ENCODE peak calls at places on chromosomes 6 and 20, in eight cellular contexts. One of them, this sample, is unnamed.

GRCh38 chr6:90611996-90612690 is 25.3 kb upstream of the MAP3K7 start:
- DNase-seq in cardiac muscle cell: no peak
- DNase-seq in esophagus squamous epithelium: no peak
- DNase-seq in tibial artery: no peak
- DNase-seq in OCI-LY7: no peak
- DNase-seq in IMR-90: no peak
- DNase-seq in endodermal cell: peak; percentile 72
- DNase-seq in cardiac fibroblast: no peak
- DNase-seq in this sample: no peak

GRCh38 chr20:49948809-49949507 is 12.8 kb downstream of the RNF114 start:
- DNase-seq in cardiac muscle cell: peak; percentile 67
- DNase-seq in esophagus squamous epithelium: no peak
- DNase-seq in tibial artery: no peak
- DNase-seq in OCI-LY7: no peak
- DNase-seq in IMR-90: peak; percentile 99
- DNase-seq in endodermal cell: no peak
- DNase-seq in cardiac fibroblast: peak; percentile 71
- DNase-seq in this sample: peak; percentile 67

GRCh38 chr6:114240800-114241199 is 102.0 kb downstream of the HS3ST5 start:
- DNase-seq in cardiac muscle cell: no peak
- DNase-seq in esophagus squamous epithelium: no peak
- DNase-seq in tibial artery: no peak
- DNase-seq in OCI-LY7: no peak
- DNase-seq in IMR-90: no peak
- DNase-seq in endodermal cell: no peak
- DNase-seq in cardiac fibroblast: no peak
- DNase-seq in this sample: no peak

GRCh38 chr6:16168858-16169257 is 40.0 kb downstream of the MYLIP start:
- DNase-seq in cardiac muscle cell: peak; percentile 66
- DNase-seq in esophagus squamous epithelium: no peak
- DNase-seq in tibial artery: no peak
- DNase-seq in OCI-LY7: peak; percentile 48
- DNase-seq in IMR-90: peak; percentile 37
- DNase-seq in endodermal cell: peak; percentile 73
- DNase-seq in cardiac fibroblast: peak; percentile 64
- DNase-seq in this sample: no peak

GRCh38 chr6:139407718-139408222 is 33.3 kb upstream of the CITED2 start:
- DNase-seq in cardiac muscle cell: peak; percentile 80
- DNase-seq in esophagus squamous epithelium: no peak
- DNase-seq in tibial artery: no peak
- DNase-seq in OCI-LY7: no peak
- DNase-seq in IMR-90: peak; percentile 98
- DNase-seq in endodermal cell: no peak
- DNase-seq in cardiac fibroblast: peak; percentile 88
- DNase-seq in this sample: peak; percentile 97

GRCh38 chr20:57748601-57749130 is 38.9 kb upstream of the PMEPA1 start:
- DNase-seq in cardiac muscle cell: peak; percentile 61
- DNase-seq in esophagus squamous epithelium: no peak
- DNase-seq in tibial artery: peak; percentile 98
- DNase-seq in OCI-LY7: no peak
- DNase-seq in IMR-90: peak; percentile 50
- DNase-seq in endodermal cell: no peak
- DNase-seq in cardiac fibroblast: peak; percentile 62
- DNase-seq in this sample: peak; percentile 44

GRCh38 chr6:150091466-150091865 is 22.5 kb upstream of the ULBP3 start:
- DNase-seq in cardiac muscle cell: no peak
- DNase-seq in esophagus squamous epithelium: no peak
- DNase-seq in tibial artery: no peak
- DNase-seq in OCI-LY7: no peak
- DNase-seq in IMR-90: no peak
- DNase-seq in endodermal cell: no peak
- DNase-seq in cardiac fibroblast: no peak
- DNase-seq in this sample: no peak

GRCh38 chr6:143159001-143159400 is 98.3 kb downstream of the AIG1 start:
- DNase-seq in cardiac muscle cell: no peak
- DNase-seq in esophagus squamous epithelium: no peak
- DNase-seq in tibial artery: no peak
- DNase-seq in OCI-LY7: no peak
- DNase-seq in IMR-90: no peak
- DNase-seq in endodermal cell: no peak
- DNase-seq in cardiac fibroblast: no peak
- DNase-seq in this sample: no peak

GRCh38 chr20:39960522-39961420 is 728.3 kb downstream of the MAFB start:
- DNase-seq in cardiac muscle cell: no peak
- DNase-seq in esophagus squamous epithelium: no peak
- DNase-seq in tibial artery: no peak
- DNase-seq in OCI-LY7: no peak
- DNase-seq in IMR-90: no peak
- DNase-seq in endodermal cell: peak; percentile 73
- DNase-seq in cardiac fibroblast: no peak
- DNase-seq in this sample: no peak

GRCh38 chr20:36472656-36473071 is 68.7 kb upstream of the MYL9 start:
- DNase-seq in cardiac muscle cell: no peak
- DNase-seq in esophagus squamous epithelium: no peak
- DNase-seq in tibial artery: no peak
- DNase-seq in OCI-LY7: no peak
- DNase-seq in IMR-90: no peak
- DNase-seq in endodermal cell: peak; percentile 93
- DNase-seq in cardiac fibroblast: no peak
- DNase-seq in this sample: no peak

GRCh38 chr6:111996159-111996558 is 57.7 kb upstream of the CCN6 start:
- DNase-seq in cardiac muscle cell: no peak
- DNase-seq in esophagus squamous epithelium: no peak
- DNase-seq in tibial artery: no peak
- DNase-seq in OCI-LY7: no peak
- DNase-seq in IMR-90: no peak
- DNase-seq in endodermal cell: no peak
- DNase-seq in cardiac fibroblast: no peak
- DNase-seq in this sample: no peak

GRCh38 chr6:73314577-73315492 is 39.2 kb downstream of the DPPA5 start:
- DNase-seq in cardiac muscle cell: peak; percentile 14
- DNase-seq in esophagus squamous epithelium: no peak
- DNase-seq in tibial artery: no peak
- DNase-seq in OCI-LY7: no peak
- DNase-seq in IMR-90: no peak
- DNase-seq in endodermal cell: no peak
- DNase-seq in cardiac fibroblast: no peak
- DNase-seq in this sample: no peak

GRCh38 chr6:3414704-3415453 is 42.0 kb downstream of the SLC22A23 start:
- DNase-seq in cardiac muscle cell: peak; percentile 66
- DNase-seq in esophagus squamous epithelium: no peak
- DNase-seq in tibial artery: no peak
- DNase-seq in OCI-LY7: no peak
- DNase-seq in IMR-90: peak; percentile 75
- DNase-seq in endodermal cell: no peak
- DNase-seq in cardiac fibroblast: peak; percentile 40
- DNase-seq in this sample: no peak

GRCh38 chr6:12034831-12035230 is 22.7 kb downstream of the HIVEP1 start:
- DNase-seq in cardiac muscle cell: no peak
- DNase-seq in esophagus squamous epithelium: no peak
- DNase-seq in tibial artery: no peak
- DNase-seq in OCI-LY7: no peak
- DNase-seq in IMR-90: no peak
- DNase-seq in endodermal cell: no peak
- DNase-seq in cardiac fibroblast: no peak
- DNase-seq in this sample: no peak

GRCh38 chr6:35181313-35181932 is 32.3 kb upstream of the SCUBE3 start:
- DNase-seq in cardiac muscle cell: peak; percentile 67
- DNase-seq in esophagus squamous epithelium: no peak
- DNase-seq in tibial artery: peak; percentile 86
- DNase-seq in OCI-LY7: no peak
- DNase-seq in IMR-90: peak; percentile 64
- DNase-seq in endodermal cell: no peak
- DNase-seq in cardiac fibroblast: peak; percentile 80
- DNase-seq in this sample: peak; percentile 59

GRCh38 chr20:43737925-43738324 is 11.1 kb upstream of the GTSF1L start:
- DNase-seq in cardiac muscle cell: no peak
- DNase-seq in esophagus squamous epithelium: no peak
- DNase-seq in tibial artery: no peak
- DNase-seq in OCI-LY7: no peak
- DNase-seq in IMR-90: no peak
- DNase-seq in endodermal cell: no peak
- DNase-seq in cardiac fibroblast: no peak
- DNase-seq in this sample: no peak

GRCh38 chr6:71400852-71401251 is 112.2 kb downstream of the OGFRL1 start:
- DNase-seq in cardiac muscle cell: no peak
- DNase-seq in esophagus squamous epithelium: no peak
- DNase-seq in tibial artery: no peak
- DNase-seq in OCI-LY7: no peak
- DNase-seq in IMR-90: peak; percentile 29
- DNase-seq in endodermal cell: no peak
- DNase-seq in cardiac fibroblast: no peak
- DNase-seq in this sample: no peak

GRCh38 chr20:62151225-62151624 is 7.7 kb downstream of the SS18L1 start:
- DNase-seq in cardiac muscle cell: no peak
- DNase-seq in esophagus squamous epithelium: no peak
- DNase-seq in tibial artery: no peak
- DNase-seq in OCI-LY7: no peak
- DNase-seq in IMR-90: no peak
- DNase-seq in endodermal cell: no peak
- DNase-seq in cardiac fibroblast: no peak
- DNase-seq in this sample: no peak

GRCh38 chr20:51022803-51023616 is at the start of gene KCNG1:
- DNase-seq in cardiac muscle cell: peak; percentile 81
- DNase-seq in esophagus squamous epithelium: no peak
- DNase-seq in tibial artery: no peak
- DNase-seq in OCI-LY7: no peak
- DNase-seq in IMR-90: peak; percentile 75
- DNase-seq in endodermal cell: peak; percentile 95
- DNase-seq in cardiac fibroblast: peak; percentile 71
- DNase-seq in this sample: no peak

DNA sequence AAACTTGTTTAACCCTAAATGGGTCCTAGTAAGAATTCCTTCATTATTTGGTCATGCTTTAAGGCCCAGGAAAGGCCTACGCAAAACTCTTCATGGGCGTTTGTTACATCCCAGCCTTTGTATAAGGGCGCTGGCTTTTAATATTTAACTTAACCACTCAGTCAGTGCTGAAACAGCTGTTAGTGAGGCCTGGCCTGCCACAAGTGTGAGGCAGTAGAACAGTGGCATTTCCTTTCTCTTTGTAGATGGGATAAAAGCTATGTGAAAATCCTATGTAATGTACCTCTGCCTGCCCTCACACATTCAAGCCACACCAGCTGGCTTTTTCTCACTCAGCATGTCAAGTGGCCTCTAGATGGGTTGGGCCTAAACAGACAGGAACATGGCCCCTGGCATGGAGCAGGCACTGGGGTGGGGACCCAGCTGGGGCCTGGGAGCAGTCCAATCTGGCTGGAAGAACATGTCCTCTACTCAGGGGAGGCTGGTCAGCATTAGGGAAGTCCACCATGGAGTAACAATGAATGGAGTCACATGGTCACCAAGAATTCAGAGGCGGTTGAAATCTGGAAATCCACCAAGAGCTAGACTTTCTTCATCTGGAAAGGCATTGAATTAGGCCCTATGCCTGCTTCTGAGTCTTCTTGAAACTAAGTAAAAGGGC is 20.7 kb downstream of the CGA start:
- DNase-seq in cardiac muscle cell: no peak
- DNase-seq in esophagus squamous epithelium: no peak
- DNase-seq in tibial artery: no peak
- DNase-seq in OCI-LY7: no peak
- DNase-seq in IMR-90: no peak
- DNase-seq in endodermal cell: no peak
- DNase-seq in cardiac fibroblast: no peak
- DNase-seq in this sample: no peak
- H3K4me3 ChIP-seq in cardiac muscle cell: no peak overlapping the region
- H3K4me3 ChIP-seq in esophagus squamous epithelium: no peak overlapping the region
- H3K4me3 ChIP-seq in tibial artery: no peak overlapping the region
- H3K4me3 ChIP-seq in OCI-LY7: no peak overlapping the region
- H3K4me3 ChIP-seq in IMR-90: no peak overlapping the region
- H3K4me3 ChIP-seq in endodermal cell: no peak overlapping the region
- H3K4me3 ChIP-seq in cardiac fibroblast: no peak overlapping the region
- H3K4me3 ChIP-seq in this sample: no peak overlapping the region

GRCh38 chr6:5766260-5766659 is 240.5 kb downstream of the NRN1 start:
- DNase-seq in cardiac muscle cell: no peak
- DNase-seq in esophagus squamous epithelium: no peak
- DNase-seq in tibial artery: no peak
- DNase-seq in OCI-LY7: no peak
- DNase-seq in IMR-90: no peak
- DNase-seq in endodermal cell: peak; percentile 59
- DNase-seq in cardiac fibroblast: no peak
- DNase-seq in this sample: no peak
- TF ChIP-seq CTCF in cardiac muscle cell: peak; percentile 37
- TF ChIP-seq CTCF in esophagus squamous epithelium: no peak
- TF ChIP-seq CTCF in tibial artery: no peak
- TF ChIP-seq CTCF in OCI-LY7: peak; percentile 65
- TF ChIP-seq CTCF in IMR-90: peak; percentile 35
- TF ChIP-seq CTCF in endodermal cell: peak; percentile 63
- TF ChIP-seq CTCF in cardiac fibroblast: peak; percentile 34
- TF ChIP-seq CTCF in this sample: peak; percentile 44

DNA sequence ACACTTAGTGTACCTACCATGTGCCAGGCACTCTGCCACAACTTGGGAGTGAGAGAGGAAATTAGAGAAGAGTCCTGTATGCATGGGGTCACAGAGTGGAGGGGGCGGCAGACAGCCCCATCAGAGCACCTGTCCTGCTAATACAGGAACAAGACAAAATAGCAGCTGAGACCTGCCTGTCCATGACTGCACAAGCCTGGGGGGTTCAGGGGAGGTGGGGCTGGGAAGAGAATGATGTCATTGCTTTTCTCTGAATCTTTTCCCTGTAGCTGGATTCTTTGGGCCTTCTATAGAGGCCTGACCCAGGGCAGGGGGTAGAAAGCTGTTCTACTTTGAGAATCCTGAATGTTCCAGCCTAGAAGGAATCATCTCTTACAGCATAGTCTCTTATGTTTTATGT is 37.4 kb downstream of the FOXP4 start:
- DNase-seq in cardiac muscle cell: no peak
- DNase-seq in esophagus squamous epithelium: no peak
- DNase-seq in tibial artery: no peak
- DNase-seq in OCI-LY7: no peak
- DNase-seq in IMR-90: no peak
- DNase-seq in endodermal cell: no peak
- DNase-seq in cardiac fibroblast: no peak
- DNase-seq in this sample: no peak
- H3K4me3 ChIP-seq in cardiac muscle cell: no peak overlapping the region
- H3K4me3 ChIP-seq in esophagus squamous epithelium: no peak overlapping the region
- H3K4me3 ChIP-seq in tibial artery: no peak overlapping the region
- H3K4me3 ChIP-seq in OCI-LY7: no peak overlapping the region
- H3K4me3 ChIP-seq in IMR-90: no peak overlapping the region
- H3K4me3 ChIP-seq in endodermal cell: no peak overlapping the region
- H3K4me3 ChIP-seq in cardiac fibroblast: no peak overlapping the region
- H3K4me3 ChIP-seq in this sample: no peak overlapping the region

GRCh38 chr20:5279661-5280060 is 37.1 kb downstream of the PROKR2 start:
- DNase-seq in cardiac muscle cell: peak; percentile 16
- DNase-seq in esophagus squamous epithelium: no peak
- DNase-seq in tibial artery: no peak
- DNase-seq in OCI-LY7: no peak
- DNase-seq in IMR-90: no peak
- DNase-seq in endodermal cell: no peak
- DNase-seq in cardiac fibroblast: no peak
- DNase-seq in this sample: no peak

GRCh38 chr20:5282561-5282960 is 34.2 kb downstream of the PROKR2 start:
- DNase-seq in cardiac muscle cell: no peak
- DNase-seq in esophagus squamous epithelium: no peak
- DNase-seq in tibial artery: no peak
- DNase-seq in OCI-LY7: no peak
- DNase-seq in IMR-90: no peak
- DNase-seq in endodermal cell: no peak
- DNase-seq in cardiac fibroblast: no peak
- DNase-seq in this sample: no peak
- TF ChIP-seq CTCF in cardiac muscle cell: no peak
- TF ChIP-seq CTCF in esophagus squamous epithelium: no peak
- TF ChIP-seq CTCF in tibial artery: no peak
- TF ChIP-seq CTCF in OCI-LY7: no peak
- TF ChIP-seq CTCF in IMR-90: no peak
- TF ChIP-seq CTCF in endodermal cell: no peak
- TF ChIP-seq CTCF in cardiac fibroblast: no peak
- TF ChIP-seq CTCF in this sample: no peak

GRCh38 chr6:29964904-29965872 is 22.9 kb downstream of the HLA-A start:
- DNase-seq in cardiac muscle cell: peak; percentile 86
- DNase-seq in esophagus squamous epithelium: peak; percentile 63
- DNase-seq in tibial artery: peak; percentile 87
- DNase-seq in OCI-LY7: peak; percentile 97
- DNase-seq in IMR-90: peak; percentile 91
- DNase-seq in endodermal cell: peak; percentile 90
- DNase-seq in cardiac fibroblast: peak; percentile 81
- DNase-seq in this sample: peak; percentile 59
- H3K4me3 ChIP-seq in cardiac muscle cell: peak overlapping the region; percentile 3
- H3K4me3 ChIP-seq in esophagus squamous epithelium: peak overlapping the region; percentile 32
- H3K4me3 ChIP-seq in tibial artery: peak overlapping the region; percentile 50
- H3K4me3 ChIP-seq in OCI-LY7: peak overlapping the region; percentile 67
- H3K4me3 ChIP-seq in IMR-90: peak overlapping the region; percentile 41
- H3K4me3 ChIP-seq in endodermal cell: peak overlapping the region; percentile 81
- H3K4me3 ChIP-seq in cardiac fibroblast: peak overlapping the region; percentile 8
- H3K4me3 ChIP-seq in this sample: peak overlapping the region; percentile 42

This sample was measured in AG09309.